ENCODE peak calls at places on chromosome 20, in nine cellular contexts. A is tibial nerve, R is BE2C, J is astrocyte of the cerebellum, G is bronchial epithelial cell, N is fibroblast of mammary gland, B is foreskin fibroblast, M is choroid plexus epithelial cell, W is mammary epithelial cell. O is an unnamed sample.

GRCh38 chr20:62138204-62138543 is 5.0 kb downstream of the PSMA7 start:
- DNase-seq in G (no peak), M (no peak), W (no peak), N (no peak), J (no peak), B (no peak), A (no peak), R (no peak), O (no peak)

GRCh38 chr20:61959301-61959700 is 106.4 kb downstream of the TAF4 start:
- DNase-seq in J (no peak), B (no peak), M (no peak), A (no peak), W (peak), N (peak), G (no peak), R (no peak), O (no peak)

GRCh38 chr20:11867286-11867921 is 50.3 kb upstream of the BTBD3 start:
- DNase-seq in M (peak), J (no peak), N (peak), R (no peak), W (peak), B (peak), A (no peak), G (peak), O (peak)

GRCh38 chr20:35947489-35947888 is 6.8 kb downstream of the SCAND1 start:
- DNase-seq in R (peak), A (no peak), W (peak), M (peak), N (peak), J (no peak), B (no peak), G (peak), O (peak)

GRCh38 chr20:34180460-34181108 is 60.6 kb upstream of the ASIP start:
- DNase-seq in J (no peak), N (no peak), G (peak), M (no peak), B (no peak), A (no peak), R (no peak), W (no peak), O (peak)

GRCh38 chr20:37911838-37912273 is 8.9 kb downstream of the VSTM2L start:
- DNase-seq in R (peak), N (peak), A (no peak), B (peak), M (peak), W (peak), G (peak), J (peak), O (peak)

GRCh38 chr20:45098096-45098773 is 2.7 kb downstream of the KCNS1 start:
- DNase-seq in G (peak), M (peak), W (no peak), R (no peak), B (no peak), N (peak), A (no peak), J (no peak), O (peak)

GRCh38 chr20:46557231-46557956 is 6.9 kb upstream of the OCSTAMP start:
- DNase-seq in J (no peak), G (peak), B (peak), W (peak), A (no peak), R (no peak), M (peak), N (peak), O (peak)

GRCh38 chr20:54200487-54201267 is 7.2 kb upstream of the PFDN4 start:
- DNase-seq in G (peak), A (no peak), B (no peak), W (no peak), J (no peak), N (no peak), R (no peak), M (no peak), O (peak)

GRCh38 chr20:44540834-44541233 is 19.0 kb upstream of the SERINC3 start:
- DNase-seq in N (peak), G (peak), A (no peak), J (no peak), M (peak), B (peak), R (no peak), W (peak), O (peak)

GRCh38 chr20:44019638-44020335 is 105.1 kb downstream of the TOX2 start:
- DNase-seq in R (peak), W (no peak), B (peak), A (no peak), N (peak), J (no peak), G (no peak), M (peak), O (peak)

GRCh38 chr20:48064929-48065328 is 279.6 kb upstream of the SULF2 start:
- DNase-seq in J (no peak), W (peak), A (no peak), B (peak), N (peak), M (peak), G (peak), R (no peak), O (peak)

GRCh38 chr20:1652960-1653359 is 4.6 kb downstream of the SIRPG start:
- DNase-seq in J (no peak), N (no peak), A (no peak), M (no peak), W (no peak), G (no peak), R (no peak), B (no peak), O (no peak)

GRCh38 chr20:54472607-54473006 is 2.8 kb upstream of the DOK5 start:
- DNase-seq in G (no peak), B (no peak), R (no peak), W (no peak), M (no peak), J (no peak), N (no peak), A (no peak), O (no peak)

GRCh38 chr20:63457737-63458136 is 14.7 kb downstream of the KCNQ2 start:
- DNase-seq in N (peak), M (no peak), B (peak), G (peak), A (no peak), J (no peak), R (peak), W (peak), O (peak)

GRCh38 chr20:12255571-12255970 is 337.9 kb downstream of the BTBD3 start:
- DNase-seq in A (no peak), R (no peak), J (no peak), B (no peak), N (peak), M (no peak), W (no peak), G (no peak), O (no peak)

GRCh38 chr20:59740621-59741020 is 136.3 kb downstream of the PHACTR3 start:
- DNase-seq in R (no peak), N (no peak), J (no peak), A (no peak), G (no peak), W (no peak), B (no peak), M (no peak), O (no peak)

GRCh38 chr20:408843-409696 is 971 bp downstream of the RBCK1 start:
- DNase-seq in R (no peak), M (no peak), W (no peak), J (no peak), N (no peak), G (no peak), B (no peak), A (no peak), O (no peak)

GRCh38 chr20:48308882-48309281 is 518.9 kb downstream of the PREX1 start:
- DNase-seq in J (no peak), W (no peak), R (no peak), G (peak), B (no peak), N (no peak), A (no peak), M (no peak), O (peak)

GRCh38 chr20:64106435-64106961 is 867 bp downstream of the NPBWR2 start:
- DNase-seq in M (no peak), R (no peak), A (no peak), J (no peak), N (no peak), G (no peak), B (no peak), W (no peak), O (no peak)

GRCh38 chr20:14958626-14959025 is 621.2 kb upstream of the FLRT3 start:
- DNase-seq in M (no peak), W (no peak), B (no peak), A (no peak), G (peak), R (no peak), N (no peak), J (no peak), O (peak)

GRCh38 chr20:11266571-11266970 is 592.8 kb upstream of the JAG1 start:
- DNase-seq in R (no peak), A (no peak), G (peak), J (no peak), W (peak), N (no peak), M (no peak), B (no peak), O (peak)

DNA sequence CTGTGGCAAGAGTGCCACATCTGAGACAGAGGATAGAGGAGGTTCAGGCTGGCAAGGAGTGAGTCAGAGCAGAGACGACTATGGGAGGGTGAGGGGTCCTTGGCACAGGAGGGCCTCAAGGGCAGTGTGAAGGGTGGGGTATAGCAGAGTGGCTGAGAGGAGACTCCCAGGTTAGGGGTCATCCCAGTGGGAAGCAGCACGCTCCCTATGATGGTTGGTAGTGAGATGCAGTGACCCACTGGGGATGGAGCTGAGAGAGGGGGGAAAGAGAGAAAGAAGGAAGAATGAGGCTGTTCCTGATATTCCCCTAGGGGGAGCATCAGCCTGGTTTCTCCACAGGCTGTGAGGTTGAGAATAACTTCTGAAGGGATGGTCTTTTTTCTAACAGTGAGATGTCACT is 97.4 kb downstream of the INSM1 start:
- DNase-seq in J (no peak), W (no peak), B (no peak), N (peak), M (peak), G (no peak), A (no peak), R (peak), O (no peak)
- TF ChIP-seq CTCF in J (peak), W (peak), B (peak), N (peak), M (peak), G (no peak), A (peak), R (peak), O (peak)

GRCh38 chr20:32583581-32584045 is 1.5 kb downstream of the NOL4L start:
- DNase-seq in M (no peak), A (no peak), R (peak), W (no peak), J (no peak), N (no peak), G (no peak), B (no peak), O (no peak)

GRCh38 chr20:32580608-32580969 is 4.5 kb downstream of the NOL4L start:
- DNase-seq in W (no peak), M (no peak), B (no peak), N (no peak), R (no peak), J (no peak), A (no peak), G (no peak), O (no peak)

GRCh38 chr20:32582659-32583580 is 2.2 kb downstream of the NOL4L start:
- DNase-seq in B (no peak), R (peak), A (no peak), M (no peak), J (no peak), N (no peak), W (no peak), G (no peak), O (no peak)

GRCh38 chr20:32580970-32581838 is 3.9 kb downstream of the NOL4L start:
- DNase-seq in G (no peak), J (no peak), R (peak), B (no peak), W (no peak), A (no peak), M (no peak), N (no peak), O (no peak)

DNA sequence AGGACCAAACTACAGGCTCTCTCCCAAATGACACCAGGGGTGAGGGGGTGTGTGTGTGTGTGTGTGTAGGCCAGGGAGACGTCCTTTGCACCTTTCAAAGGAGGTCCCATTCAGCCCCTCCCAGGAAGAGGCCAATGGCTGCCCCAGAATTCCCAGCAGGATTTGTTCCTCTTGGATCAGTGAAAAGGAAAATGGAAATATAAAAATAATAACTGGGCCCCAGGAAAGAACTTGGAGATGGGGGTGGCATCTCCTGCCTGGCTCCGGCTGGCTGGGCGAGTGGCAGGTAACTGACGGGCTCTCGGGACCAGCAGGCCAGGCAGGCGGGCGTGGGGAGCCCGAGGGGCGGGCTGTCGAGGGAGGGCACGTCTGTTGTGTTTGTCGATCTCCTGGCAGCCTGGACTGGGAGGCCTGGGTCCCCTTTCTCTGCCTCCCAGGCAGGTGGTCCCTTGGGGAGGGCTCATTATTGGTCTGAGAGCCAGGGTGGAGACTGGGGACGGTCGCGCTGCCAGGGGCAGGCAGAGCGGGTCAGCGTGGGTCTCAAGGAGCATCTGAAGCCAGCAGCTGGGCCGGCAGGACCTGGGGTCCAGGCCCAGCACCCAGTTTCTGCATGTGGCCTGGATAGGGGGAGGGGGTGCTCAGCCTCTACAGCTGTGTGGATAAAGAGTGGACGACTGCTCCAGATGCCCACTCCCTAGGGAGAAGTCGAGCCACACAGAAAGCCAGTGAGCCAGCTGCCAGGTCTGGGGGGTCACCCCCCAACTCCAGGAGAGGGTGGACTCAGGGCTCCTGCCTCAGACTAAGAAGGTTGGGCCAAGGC is 3.1 kb downstream of the NOL4L start:
- DNase-seq in G (no peak), R (peak), N (no peak), A (no peak), W (no peak), M (no peak), B (no peak), J (no peak), O (no peak)
- H3K4me3 ChIP-seq in G (no peak), R (peak), N (no peak), A (no peak), W (no peak), M (peak), B (no peak), J (no peak), O (no peak)

GRCh38 chr20:17438436-17439039 is 92.6 kb downstream of the BFSP1 start:
- DNase-seq in G (no peak), R (no peak), W (no peak), N (no peak), J (no peak), B (no peak), M (no peak), A (no peak), O (no peak)
- TF ChIP-seq CTCF in G (no peak), R (peak), W (no peak), N (no peak), J (no peak), B (no peak), M (no peak), A (no peak), O (no peak)

DNA sequence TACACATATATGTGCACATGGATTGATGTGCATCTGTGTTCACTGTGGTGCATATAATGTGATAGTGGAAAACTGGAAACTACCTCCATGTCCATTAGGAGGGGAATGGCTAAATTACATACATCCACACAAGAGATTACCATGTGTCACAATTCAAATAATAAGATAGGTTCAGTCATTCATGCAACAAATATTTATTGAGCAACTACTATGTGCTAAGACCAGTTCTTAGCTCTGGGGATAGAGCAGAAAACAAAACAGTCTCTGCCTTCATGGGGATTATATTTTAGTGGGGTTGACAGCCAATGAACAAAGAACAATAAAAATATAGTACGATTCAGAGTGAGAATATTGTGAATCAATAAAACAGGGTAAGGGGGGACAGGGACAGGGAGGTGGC is 61.7 kb upstream of the PTGIS start:
- DNase-seq in B (no peak), R (no peak), A (no peak), N (no peak), G (no peak), M (no peak), J (no peak), W (no peak), O (no peak)
- H3K4me3 ChIP-seq in B (no peak), R (no peak), A (no peak), N (no peak), G (no peak), M (no peak), J (no peak), W (no peak), O (no peak)

GRCh38 chr20:51444922-51445438 is 97.5 kb downstream of the NFATC2 start:
- DNase-seq in M (no peak), B (no peak), N (no peak), J (no peak), A (no peak), G (no peak), W (no peak), R (no peak), O (no peak)
- TF ChIP-seq CTCF in M (no peak), B (no peak), N (no peak), J (no peak), A (no peak), G (no peak), W (no peak), R (no peak), O (no peak)